ENCODE peak calls at places on chromosomes 2 and 18, in five cellular contexts. M is ovary, T is endodermal cell, U is tibial nerve, R is right lobe of liver. C is an unnamed sample.

GRCh38 chr2:223952280-223952968 is 4.8 kb upstream of the MRPL44 start:
- DNase-seq in M (no peak), T (no peak), U (no peak), R (no peak), C (no peak)

GRCh38 chr2:8452979-8453903 is 228.6 kb upstream of the ID2 start:
- DNase-seq in M (no peak), T (peak; percentile 20), U (no peak), R (peak; percentile 21), C (no peak)

GRCh38 chr2:43832457-43832856 is 6.2 kb downstream of the ABCG5 start:
- DNase-seq in M (no peak), T (no peak), U (no peak), R (no peak), C (no peak)

GRCh38 chr2:883260-884026 is 67.2 kb upstream of the SNTG2 start:
- DNase-seq in M (no peak), T (peak; percentile 41), U (no peak), R (no peak), C (no peak)

GRCh38 chr2:134148843-134149472 is 104.9 kb upstream of the MGAT5 start:
- DNase-seq in M (no peak), T (no peak), U (no peak), R (no peak), C (no peak)

GRCh38 chr2:100954044-100954420 is 48.1 kb upstream of the RPL31 start:
- DNase-seq in M (no peak), T (peak; percentile 55), U (no peak), R (no peak), C (no peak)

GRCh38 chr2:239644016-239644415 is 243.2 kb upstream of the HDAC4 start:
- DNase-seq in M (no peak), T (peak; percentile 55), U (no peak), R (no peak), C (no peak)

GRCh38 chr2:161136696-161137324 is 23.4 kb upstream of the TANK start:
- DNase-seq in M (no peak), T (no peak), U (peak; percentile 46), R (no peak), C (no peak)

GRCh38 chr2:128437181-128437520 is 118.5 kb upstream of the HS6ST1 start:
- DNase-seq in M (peak; percentile 5), T (peak; percentile 27), U (no peak), R (peak; percentile 23), C (no peak)

GRCh38 chr2:8268172-8268783 is 413.6 kb upstream of the ID2 start:
- DNase-seq in M (no peak), T (no peak), U (no peak), R (no peak), C (peak; percentile 38)

GRCh38 chr18:49757513-49758262 is 55.6 kb downstream of the ACAA2 start:
- DNase-seq in M (no peak), T (peak; percentile 90), U (no peak), R (peak; percentile 82), C (no peak)

GRCh38 chr2:37189452-37190153 is 1.1 kb upstream of the SULT6B1 start:
- DNase-seq in M (peak; percentile 68), T (peak; percentile 93), U (no peak), R (no peak), C (no peak)

GRCh38 chr2:183124957-183125255 is 663 bp downstream of the NUP35 start:
- DNase-seq in M (no peak), T (no peak), U (no peak), R (no peak), C (no peak)

GRCh38 chr2:128442891-128443302 is 124.2 kb upstream of the HS6ST1 start:
- DNase-seq in M (peak; percentile 25), T (peak; percentile 75), U (no peak), R (peak; percentile 46), C (no peak)

GRCh38 chr2:150127995-150128394 is 359.5 kb downstream of the RND3 start:
- DNase-seq in M (no peak), T (no peak), U (no peak), R (no peak), C (no peak)

GRCh38 chr2:241994086-241994485 is 124.6 kb downstream of the RTP5 start:
- DNase-seq in M (no peak), T (no peak), U (no peak), R (no peak), C (no peak)

GRCh38 chr2:118865106-118865505 is 17.7 kb upstream of the EN1 start:
- DNase-seq in M (no peak), T (peak; percentile 85), U (no peak), R (no peak), C (no peak)

GRCh38 chr2:45014016-45014702 is 4.9 kb upstream of the SIX2 start:
- DNase-seq in M (no peak), T (peak; percentile 93), U (no peak), R (no peak), C (peak; percentile 69)

GRCh38 chr2:58571181-58571852 is 330.2 kb upstream of the FANCL start:
- DNase-seq in M (no peak), T (peak; percentile 84), U (peak; percentile 8), R (no peak), C (no peak)

GRCh38 chr18:35810505-35810904 is 162.0 kb upstream of the RMP24 start:
- DNase-seq in M (no peak), T (no peak), U (no peak), R (no peak), C (no peak)

DNA sequence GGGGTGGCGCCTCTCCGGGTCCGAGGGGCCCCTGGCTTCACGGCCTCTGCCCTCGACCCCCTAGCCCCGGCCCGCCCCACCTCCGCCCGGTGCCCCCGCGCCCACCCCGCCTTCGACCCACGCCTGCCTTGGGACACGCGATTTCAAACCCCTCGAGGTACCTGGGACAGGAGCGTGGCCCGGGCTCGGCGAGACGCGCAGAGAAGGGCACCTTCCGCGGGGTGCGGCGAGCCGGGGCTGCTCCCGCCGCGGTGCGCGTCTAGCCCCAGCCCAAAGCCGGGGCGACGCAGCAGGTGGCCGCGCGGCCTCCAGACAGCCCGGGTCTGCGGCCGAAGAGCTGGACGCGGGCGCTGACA is 270 bp downstream of the CRACDL start:
- DNase-seq in M (no peak), T (no peak), U (no peak), R (no peak), C (no peak)
- H3K4me3 ChIP-seq in M (peak overlapping the region; percentile 29), T (peak overlapping the region; percentile 64), U (peak overlapping the region; percentile 59), R (peak overlapping the region; percentile 16), C (peak overlapping the region; percentile 63)

GRCh38 chr2:170243898-170244297 is 66.0 kb downstream of the MYO3B start:
- DNase-seq in M (no peak), T (no peak), U (no peak), R (no peak), C (no peak)

GRCh38 chr2:170244555-170244954 is 66.6 kb downstream of the MYO3B start:
- DNase-seq in M (no peak), T (no peak), U (no peak), R (no peak), C (no peak)

GRCh38 chr2:170243118-170243837 is 65.3 kb downstream of the MYO3B start:
- DNase-seq in M (no peak), T (no peak), U (no peak), R (no peak), C (no peak)

GRCh38 chr2:170240629-170241028 is 62.7 kb downstream of the MYO3B start:
- DNase-seq in M (no peak), T (no peak), U (no peak), R (no peak), C (no peak)

GRCh38 chr2:170241731-170242130 is 63.8 kb downstream of the MYO3B start:
- DNase-seq in M (no peak), T (no peak), U (no peak), R (no peak), C (no peak)
- H3K4me1 ChIP-seq in M (no peaks in the 10 kb centered on the region), T (peaks cover 20% of the 10 kb centered on the region), U (no peaks in the 10 kb centered on the region), R (no peaks in the 10 kb centered on the region), C (no peaks in the 10 kb centered on the region)

DNA sequence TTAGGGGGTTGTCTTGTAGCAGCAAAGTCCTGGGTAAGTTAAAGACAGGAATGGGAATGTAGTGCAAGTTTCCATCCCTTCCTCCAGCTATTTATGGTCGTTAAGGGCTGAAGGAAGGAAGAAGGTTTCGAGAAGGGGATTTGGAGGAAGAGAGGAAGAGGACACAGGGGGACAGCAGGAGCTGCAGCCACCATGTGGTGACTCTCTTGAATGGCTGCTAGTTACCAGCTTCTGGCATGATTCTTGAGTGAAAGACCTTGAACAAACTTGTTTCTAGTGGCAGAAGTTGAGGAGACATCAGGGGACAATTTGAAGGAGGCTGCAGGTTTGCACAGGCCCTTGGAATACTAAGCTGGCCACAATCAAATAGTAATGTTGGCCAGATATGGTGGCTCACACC is 116.6 kb downstream of the MTX2 start:
- DNase-seq in M (no peak), T (peak; percentile 57), U (no peak), R (no peak), C (no peak)
- TF ChIP-seq CTCF in M (no peak), T (peak; percentile 74), U (no peak), R (no peak), C (no peak)

DNA sequence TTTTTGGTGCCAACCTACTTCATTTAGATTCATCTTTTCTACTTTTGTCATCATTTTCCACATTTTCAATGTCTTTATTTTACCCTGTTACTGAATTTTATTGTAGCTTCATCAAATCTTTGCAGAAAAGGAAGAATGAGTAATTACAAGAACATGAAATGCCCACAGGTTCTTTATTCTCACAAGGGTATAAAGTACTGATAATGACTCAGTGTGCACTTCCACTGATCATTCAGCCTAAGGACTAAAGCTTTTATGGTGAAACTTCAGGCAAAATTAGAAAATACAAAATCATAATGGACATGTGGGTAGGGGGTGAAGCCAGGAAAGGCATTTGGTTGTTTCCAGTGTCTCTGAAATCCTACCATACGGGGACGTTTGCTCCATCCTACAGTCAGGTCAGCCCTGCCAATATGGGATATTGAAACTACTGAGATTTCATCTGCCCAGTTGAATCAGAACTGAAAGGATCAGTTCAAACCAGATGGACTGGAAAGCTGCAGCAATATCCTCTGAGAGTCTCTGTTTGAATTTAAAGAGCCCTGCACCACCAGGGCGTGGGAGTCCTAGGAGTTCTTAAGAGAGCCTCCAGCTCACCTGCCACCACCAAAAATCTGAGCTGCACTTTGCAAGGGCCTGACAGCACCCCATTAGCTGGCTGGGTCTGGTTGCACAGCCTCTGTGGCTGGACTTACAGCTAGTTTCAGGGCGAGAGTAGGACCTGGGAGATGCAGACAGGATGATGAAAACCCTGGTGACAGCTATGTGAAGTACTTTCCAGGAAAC is 390.4 kb downstream of the CMPK2 start:
- DNase-seq in M (no peak), T (no peak), U (no peak), R (no peak), C (no peak)
- H3K4me3 ChIP-seq in M (no peak overlapping the region), T (no peak overlapping the region), U (no peak overlapping the region), R (no peak overlapping the region), C (no peak overlapping the region)

DNA sequence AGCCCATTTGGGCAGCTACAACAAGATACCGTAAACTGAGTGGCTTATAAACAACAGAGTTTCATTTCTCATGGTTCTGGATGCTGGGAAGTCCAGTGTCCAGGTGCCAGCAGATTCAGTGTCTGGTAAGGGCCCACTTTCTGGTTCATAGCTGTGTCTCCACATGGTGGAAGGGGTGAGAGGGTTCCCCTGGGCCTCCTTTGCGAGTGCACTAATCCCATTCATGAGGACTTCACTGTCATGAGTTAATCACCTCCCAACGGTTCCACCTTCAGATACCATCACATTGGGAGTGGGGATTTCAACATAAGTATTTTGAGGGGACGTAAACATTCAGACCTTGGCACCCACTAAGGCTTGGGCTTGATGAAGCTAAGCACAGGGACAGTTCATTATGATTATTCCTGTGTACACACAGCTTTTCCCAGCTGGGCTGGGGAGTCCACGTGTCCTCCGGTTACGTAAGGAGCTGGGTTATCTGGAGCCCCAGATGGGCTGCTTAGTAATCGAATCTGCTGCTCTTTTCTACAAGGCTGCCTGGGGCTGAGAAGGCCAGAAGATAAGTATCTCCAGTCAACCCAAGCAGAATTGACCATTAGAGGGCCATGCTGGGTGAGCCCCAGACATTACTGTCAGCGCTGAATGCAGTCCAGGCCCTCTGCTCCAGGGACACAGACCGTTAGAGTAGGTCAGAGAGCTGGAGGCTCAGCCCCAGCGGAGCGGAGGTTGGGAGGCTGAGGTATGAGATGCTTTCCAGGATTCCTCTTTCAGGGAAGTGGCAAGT is 42.7 kb downstream of the EPAS1 start:
- DNase-seq in M (peak; percentile 37), T (no peak), U (no peak), R (no peak), C (peak; percentile 59)
- H3K4me1 ChIP-seq in M (peaks cover 44% of the 10 kb centered on the region), T (peaks cover 9% of the 10 kb centered on the region), U (no peaks in the 10 kb centered on the region), R (peaks cover 52% of the 10 kb centered on the region), C (peaks cover 100% of the 10 kb centered on the region)